ENCODE peak calls at places on chromosomes 3 and 15, in four cellular contexts. Q is A549, S is K562, X is HepG2. D is an unnamed sample.

GRCh38 chr15:29008846-29009245 is 123.1 kb downstream of the APBA2 start:
- DNase-seq in Q (no peak), S (no peak), X (no peak), D (peak; percentile 58)

GRCh38 chr15:66928784-66929183 is 136.6 kb upstream of the SMAD3 start:
- DNase-seq in Q (no peak), S (no peak), X (no peak), D (no peak)

GRCh38 chr3:37386627-37387230 is 212.3 kb upstream of the LRRFIP2 start:
- DNase-seq in Q (no peak), S (no peak), X (no peak), D (peak; percentile 14)

GRCh38 chr15:40286061-40286532 is 3.2 kb upstream of the ANKRD63 start:
- DNase-seq in Q (no peak), S (no peak), X (no peak), D (no peak)

GRCh38 chr3:55330355-55330754 is 156.8 kb downstream of the WNT5A start:
- DNase-seq in Q (peak; percentile 29), S (no peak), X (no peak), D (peak; percentile 99)

GRCh38 chr3:158095302-158095997 is 10.8 kb downstream of the SHOX2 start:
- DNase-seq in Q (no peak), S (no peak), X (no peak), D (no peak)

GRCh38 chr15:52103217-52104207 is 9.1 kb downstream of the BCL2L10 start:
- DNase-seq in Q (peak; percentile 84), S (no peak), X (peak; percentile 46), D (peak; percentile 97)

GRCh38 chr15:43915820-43916660 is 89.2 kb downstream of the WDR76 start:
- DNase-seq in Q (no peak), S (no peak), X (no peak), D (no peak)

GRCh38 chr15:85006655-85007054 is 25.0 kb downstream of the PDE8A start:
- DNase-seq in Q (no peak), S (no peak), X (no peak), D (no peak)

GRCh38 chr15:88744548-88745020 is 58.7 kb upstream of the ACAN start:
- DNase-seq in Q (no peak), S (no peak), X (no peak), D (no peak)

GRCh38 chr3:159144472-159144871 is 342.6 kb downstream of the MFSD1 start:
- DNase-seq in Q (no peak), S (no peak), X (no peak), D (no peak)

GRCh38 chr3:15295506-15295905 is 36.9 kb downstream of the SH3BP5 start:
- DNase-seq in Q (no peak), S (no peak), X (no peak), D (no peak)

GRCh38 chr3:115322901-115323300 is 175.8 kb upstream of the ZBTB20 start:
- DNase-seq in Q (no peak), S (no peak), X (no peak), D (no peak)

GRCh38 chr15:91049378-91050127 is 27.2 kb upstream of the VPS33B start:
- DNase-seq in Q (peak; percentile 63), S (peak; percentile 63), X (peak; percentile 70), D (peak; percentile 53)

GRCh38 chr3:9898467-9899229 is 4.0 kb upstream of the IL17RE start:
- DNase-seq in Q (no peak), S (no peak), X (peak; percentile 56), D (no peak)

GRCh38 chr3:114362815-114363214 is 69.0 kb downstream of the TIGIT start:
- DNase-seq in Q (peak; percentile 19), S (peak; percentile 6), X (peak; percentile 11), D (peak; percentile 48)

GRCh38 chr15:86296762-86297161 is 217.1 kb downstream of the AGBL1 start:
- DNase-seq in Q (no peak), S (no peak), X (no peak), D (no peak)

DNA sequence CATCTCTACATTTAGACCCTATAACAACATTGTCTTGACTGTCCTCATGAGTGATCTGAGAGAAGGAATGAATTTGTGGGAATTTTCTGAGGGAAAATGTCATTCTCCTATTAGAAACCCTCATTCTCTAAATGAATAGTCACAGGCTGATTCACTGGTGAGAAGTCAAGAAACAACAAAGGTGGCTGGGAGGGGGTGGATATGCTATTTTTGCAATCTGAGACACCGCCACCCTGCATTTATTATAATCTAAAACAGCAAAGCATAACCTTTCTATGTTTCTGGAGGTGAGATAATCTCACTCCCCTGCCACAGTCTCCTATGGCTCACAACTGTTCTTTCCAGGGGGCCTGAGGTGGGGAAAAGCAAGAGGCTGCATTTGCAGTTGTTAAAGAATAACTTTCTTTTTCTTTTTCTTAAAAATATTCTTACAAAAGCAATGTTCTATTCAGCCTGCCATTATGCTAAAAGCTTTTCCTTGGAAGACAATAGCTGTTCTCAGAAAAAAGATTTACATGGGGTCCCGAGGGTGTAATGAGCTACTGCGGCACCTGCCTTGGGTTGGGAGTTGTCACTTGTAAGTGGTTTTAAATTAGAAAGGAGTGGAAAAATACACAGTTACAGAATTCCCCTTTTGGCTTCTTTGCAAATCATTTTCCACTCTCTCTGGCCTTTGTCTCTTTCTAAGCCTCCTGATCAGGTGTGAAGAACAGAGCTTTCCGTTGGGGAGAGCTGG is 220.9 kb downstream of the AGBL1 start:
- DNase-seq in Q (no peak), S (no peak), X (no peak), D (no peak)
- TF ChIP-seq BHLHE40 in Q (no peak), S (no peak), X (no peak), D (no peak)

GRCh38 chr3:52848617-52849016 is 13.8 kb upstream of the MUSTN1 start:
- DNase-seq in Q (no peak), S (peak; percentile 15), X (no peak), D (peak; percentile 91)
- TF ChIP-seq RFX5 in Q (no peak), S (no peak), X (no peak), D (no peak)

GRCh38 chr3:124674336-124674735 is 55.9 kb upstream of the UMPS start:
- DNase-seq in Q (no peak), S (no peak), X (no peak), D (no peak)
- TF ChIP-seq MAZ in Q (no peak), S (no peak), X (no peak), D (no peak)

GRCh38 chr3:87002346-87002745 is 11.4 kb upstream of the VGLL3 start:
- DNase-seq in Q (no peak), S (no peak), X (no peak), D (no peak)
- TF ChIP-seq BHLHE40 in Q (no peak), S (no peak), X (no peak), D (no peak)

GRCh38 chr3:156601497-156601896 is 46.6 kb upstream of the SSR3 start:
- DNase-seq in Q (no peak), S (no peak), X (no peak), D (no peak)
- TF ChIP-seq RFX5 in Q (no peak), S (no peak), X (no peak), D (no peak)

DNA sequence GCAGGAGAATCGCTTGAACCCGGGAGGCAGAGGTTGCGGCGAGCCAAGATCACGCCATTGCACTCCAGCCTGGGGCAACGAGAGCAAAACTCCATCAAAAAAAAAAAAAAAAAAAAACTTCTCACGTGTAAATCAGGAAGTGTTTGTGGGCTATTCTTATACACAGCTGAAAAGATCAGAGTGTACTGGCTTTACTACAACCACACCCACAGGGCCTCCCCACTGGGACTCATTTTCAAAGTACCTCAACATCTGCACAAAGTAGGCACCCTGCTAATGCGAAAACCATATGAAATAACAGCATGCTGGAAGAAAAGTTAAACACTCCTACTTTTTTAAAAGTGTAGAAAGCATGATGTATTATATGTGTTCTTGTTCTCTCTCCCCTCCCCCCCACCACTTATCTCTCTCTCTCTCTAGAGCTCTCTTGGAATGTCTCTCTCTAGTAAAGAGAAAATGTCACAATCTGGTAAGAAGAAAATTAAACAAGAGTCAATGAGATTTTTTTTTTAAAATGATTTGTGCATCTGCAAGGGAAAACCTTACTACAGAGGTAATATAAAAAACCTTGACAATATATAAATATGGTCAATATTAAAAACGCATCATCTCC is 11.1 kb downstream of the UACA start:
- DNase-seq in Q (no peak), S (no peak), X (no peak), D (no peak)
- TF ChIP-seq MAZ in Q (no peak), S (no peak), X (no peak), D (no peak)

GRCh38 chr15:81813215-81813614 is 232.6 kb downstream of the MEX3B start:
- DNase-seq in Q (no peak), S (peak; percentile 46), X (no peak), D (no peak)
- TF ChIP-seq BHLHE40 in Q (no peak), S (no peak), X (no peak), D (no peak)

GRCh38 chr3:187036394-187036793 is 102.9 kb downstream of the RPL39L start:
- DNase-seq in Q (no peak), S (no peak), X (no peak), D (no peak)

GRCh38 chr3:187027531-187027936 is 97.2 kb downstream of the ST6GAL1 start:
- DNase-seq in Q (no peak), S (no peak), X (no peak), D (no peak)

GRCh38 chr3:187026321-187026678 is 96.0 kb downstream of the ST6GAL1 start:
- DNase-seq in Q (no peak), S (no peak), X (no peak), D (no peak)

DNA sequence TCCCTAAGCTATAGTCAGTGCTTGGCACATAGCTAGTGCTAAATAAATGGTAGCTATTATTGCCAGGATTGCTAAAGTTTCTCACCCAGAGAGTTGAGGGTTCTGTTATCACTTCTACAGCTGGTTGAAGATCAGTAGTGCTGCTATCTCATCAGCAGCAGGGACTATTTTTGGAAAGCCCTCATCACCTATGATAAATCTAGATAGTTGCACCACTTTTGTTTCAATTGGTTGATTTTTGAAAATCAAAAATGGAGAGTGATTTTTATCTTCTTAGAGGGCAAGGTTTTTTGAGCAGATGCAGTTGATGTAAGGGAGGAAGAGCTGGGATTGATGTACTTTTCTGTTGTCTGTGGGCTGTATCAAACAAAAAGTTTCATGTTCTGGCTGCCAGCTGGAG is 101.6 kb downstream of the ST6GAL1 start:
- DNase-seq in Q (no peak), S (no peak), X (no peak), D (no peak)
- TF ChIP-seq RFX5 in Q (no peak), S (no peak), X (no peak), D (no peak)

GRCh38 chr3:150372320-150373118 is 35.6 kb upstream of the TSC22D2 start:
- DNase-seq in Q (peak; percentile 42), S (peak; percentile 25), X (peak; percentile 79), D (peak; percentile 50)
- TF ChIP-seq MAZ in Q (no peak), S (no peak), X (no peak), D (no peak)

D was measured in IMR-90.